ENCODE peak calls at places on chromosomes 11 and 22, in eight cellular contexts. One of them, this sample, is unnamed.

GRCh38 chr11:86119062-86119461 is 50.2 kb upstream of the PICALM start:
- DNase-seq in fibroblast of lung: peak
- DNase-seq in PC-3: no peak
- DNase-seq in SK-N-SH: peak
- DNase-seq in neural progenitor cell: no peak
- DNase-seq in GM03348: no peak
- DNase-seq in KG1: no peak
- DNase-seq in stimulated activated CD4-positive, alpha-beta T cell treated with anti-CD3 and anti-CD28 coated beads, Interleukin-2, amount 100 ng/mL, for 48 hours: no peak
- DNase-seq in this sample: no peak

GRCh38 chr22:45579806-45580702 is 77.4 kb downstream of the FBLN1 start:
- DNase-seq in fibroblast of lung: no peak
- DNase-seq in PC-3: no peak
- DNase-seq in SK-N-SH: no peak
- DNase-seq in neural progenitor cell: no peak
- DNase-seq in GM03348: no peak
- DNase-seq in KG1: no peak
- DNase-seq in stimulated activated CD4-positive, alpha-beta T cell treated with anti-CD3 and anti-CD28 coated beads, Interleukin-2, amount 100 ng/mL, for 48 hours: no peak
- DNase-seq in this sample: no peak

GRCh38 chr11:10777806-10778205 is 26.8 kb downstream of the CTR9 start:
- DNase-seq in fibroblast of lung: no peak
- DNase-seq in PC-3: no peak
- DNase-seq in SK-N-SH: no peak
- DNase-seq in neural progenitor cell: no peak
- DNase-seq in GM03348: no peak
- DNase-seq in KG1: no peak
- DNase-seq in stimulated activated CD4-positive, alpha-beta T cell treated with anti-CD3 and anti-CD28 coated beads, Interleukin-2, amount 100 ng/mL, for 48 hours: no peak
- DNase-seq in this sample: peak

GRCh38 chr11:134562941-134563471 is 151.0 kb upstream of the B3GAT1 start:
- DNase-seq in fibroblast of lung: no peak
- DNase-seq in PC-3: no peak
- DNase-seq in SK-N-SH: no peak
- DNase-seq in neural progenitor cell: no peak
- DNase-seq in GM03348: no peak
- DNase-seq in KG1: no peak
- DNase-seq in stimulated activated CD4-positive, alpha-beta T cell treated with anti-CD3 and anti-CD28 coated beads, Interleukin-2, amount 100 ng/mL, for 48 hours: no peak
- DNase-seq in this sample: no peak

GRCh38 chr11:44178381-44178780 is 82.9 kb downstream of the EXT2 start:
- DNase-seq in fibroblast of lung: peak
- DNase-seq in PC-3: no peak
- DNase-seq in SK-N-SH: no peak
- DNase-seq in neural progenitor cell: peak
- DNase-seq in GM03348: peak
- DNase-seq in KG1: no peak
- DNase-seq in stimulated activated CD4-positive, alpha-beta T cell treated with anti-CD3 and anti-CD28 coated beads, Interleukin-2, amount 100 ng/mL, for 48 hours: no peak
- DNase-seq in this sample: no peak

GRCh38 chr22:46942816-46943783 is 180.7 kb downstream of the TBC1D22A start:
- DNase-seq in fibroblast of lung: no peak
- DNase-seq in PC-3: no peak
- DNase-seq in SK-N-SH: no peak
- DNase-seq in neural progenitor cell: no peak
- DNase-seq in GM03348: no peak
- DNase-seq in KG1: peak
- DNase-seq in stimulated activated CD4-positive, alpha-beta T cell treated with anti-CD3 and anti-CD28 coated beads, Interleukin-2, amount 100 ng/mL, for 48 hours: no peak
- DNase-seq in this sample: peak

GRCh38 chr11:128451651-128452470 is 135.5 kb downstream of the ETS1 start:
- DNase-seq in fibroblast of lung: peak
- DNase-seq in PC-3: no peak
- DNase-seq in SK-N-SH: no peak
- DNase-seq in neural progenitor cell: peak
- DNase-seq in GM03348: no peak
- DNase-seq in KG1: no peak
- DNase-seq in stimulated activated CD4-positive, alpha-beta T cell treated with anti-CD3 and anti-CD28 coated beads, Interleukin-2, amount 100 ng/mL, for 48 hours: no peak
- DNase-seq in this sample: no peak

GRCh38 chr11:90476442-90477007 is 253.7 kb upstream of the CHORDC1 start:
- DNase-seq in fibroblast of lung: peak
- DNase-seq in PC-3: peak
- DNase-seq in SK-N-SH: peak
- DNase-seq in neural progenitor cell: peak
- DNase-seq in GM03348: no peak
- DNase-seq in KG1: peak
- DNase-seq in stimulated activated CD4-positive, alpha-beta T cell treated with anti-CD3 and anti-CD28 coated beads, Interleukin-2, amount 100 ng/mL, for 48 hours: peak
- DNase-seq in this sample: peak

GRCh38 chr22:23841292-23841691 is 2.5 kb upstream of the DERL3 start:
- DNase-seq in fibroblast of lung: no peak
- DNase-seq in PC-3: no peak
- DNase-seq in SK-N-SH: peak
- DNase-seq in neural progenitor cell: no peak
- DNase-seq in GM03348: no peak
- DNase-seq in KG1: no peak
- DNase-seq in stimulated activated CD4-positive, alpha-beta T cell treated with anti-CD3 and anti-CD28 coated beads, Interleukin-2, amount 100 ng/mL, for 48 hours: no peak
- DNase-seq in this sample: no peak

GRCh38 chr11:102457865-102458264 is 5.3 kb upstream of the TMEM123 start:
- DNase-seq in fibroblast of lung: no peak
- DNase-seq in PC-3: peak
- DNase-seq in SK-N-SH: no peak
- DNase-seq in neural progenitor cell: no peak
- DNase-seq in GM03348: no peak
- DNase-seq in KG1: no peak
- DNase-seq in stimulated activated CD4-positive, alpha-beta T cell treated with anti-CD3 and anti-CD28 coated beads, Interleukin-2, amount 100 ng/mL, for 48 hours: no peak
- DNase-seq in this sample: no peak

GRCh38 chr11:7167976-7168740 is 79.4 kb downstream of the RBMXL2 start:
- DNase-seq in fibroblast of lung: no peak
- DNase-seq in PC-3: no peak
- DNase-seq in SK-N-SH: no peak
- DNase-seq in neural progenitor cell: no peak
- DNase-seq in GM03348: no peak
- DNase-seq in KG1: no peak
- DNase-seq in stimulated activated CD4-positive, alpha-beta T cell treated with anti-CD3 and anti-CD28 coated beads, Interleukin-2, amount 100 ng/mL, for 48 hours: no peak
- DNase-seq in this sample: no peak

GRCh38 chr11:108926522-108927380 is 261.9 kb downstream of the DDX10 start:
- DNase-seq in fibroblast of lung: peak
- DNase-seq in PC-3: no peak
- DNase-seq in SK-N-SH: no peak
- DNase-seq in neural progenitor cell: peak
- DNase-seq in GM03348: no peak
- DNase-seq in KG1: no peak
- DNase-seq in stimulated activated CD4-positive, alpha-beta T cell treated with anti-CD3 and anti-CD28 coated beads, Interleukin-2, amount 100 ng/mL, for 48 hours: no peak
- DNase-seq in this sample: no peak

GRCh38 chr22:27541831-27542230 is 259.7 kb downstream of the MN1 start:
- DNase-seq in fibroblast of lung: no peak
- DNase-seq in PC-3: no peak
- DNase-seq in SK-N-SH: no peak
- DNase-seq in neural progenitor cell: no peak
- DNase-seq in GM03348: no peak
- DNase-seq in KG1: no peak
- DNase-seq in stimulated activated CD4-positive, alpha-beta T cell treated with anti-CD3 and anti-CD28 coated beads, Interleukin-2, amount 100 ng/mL, for 48 hours: no peak
- DNase-seq in this sample: no peak

GRCh38 chr11:33618956-33619355 is 81.7 kb downstream of the C11orf91 start:
- DNase-seq in fibroblast of lung: no peak
- DNase-seq in PC-3: no peak
- DNase-seq in SK-N-SH: no peak
- DNase-seq in neural progenitor cell: no peak
- DNase-seq in GM03348: no peak
- DNase-seq in KG1: no peak
- DNase-seq in stimulated activated CD4-positive, alpha-beta T cell treated with anti-CD3 and anti-CD28 coated beads, Interleukin-2, amount 100 ng/mL, for 48 hours: no peak
- DNase-seq in this sample: no peak

GRCh38 chr22:41446057-41446501 is 522 bp downstream of the TOB2 start:
- DNase-seq in fibroblast of lung: no peak
- DNase-seq in PC-3: no peak
- DNase-seq in SK-N-SH: no peak
- DNase-seq in neural progenitor cell: peak
- DNase-seq in GM03348: peak
- DNase-seq in KG1: no peak
- DNase-seq in stimulated activated CD4-positive, alpha-beta T cell treated with anti-CD3 and anti-CD28 coated beads, Interleukin-2, amount 100 ng/mL, for 48 hours: peak
- DNase-seq in this sample: no peak

GRCh38 chr11:61023086-61024035 is 51.9 kb downstream of the CD6 start:
- DNase-seq in fibroblast of lung: no peak
- DNase-seq in PC-3: no peak
- DNase-seq in SK-N-SH: no peak
- DNase-seq in neural progenitor cell: no peak
- DNase-seq in GM03348: no peak
- DNase-seq in KG1: no peak
- DNase-seq in stimulated activated CD4-positive, alpha-beta T cell treated with anti-CD3 and anti-CD28 coated beads, Interleukin-2, amount 100 ng/mL, for 48 hours: peak
- DNase-seq in this sample: no peak

GRCh38 chr11:92765965-92766371 is 203.5 kb upstream of the MTNR1B start:
- DNase-seq in fibroblast of lung: peak
- DNase-seq in PC-3: no peak
- DNase-seq in SK-N-SH: peak
- DNase-seq in neural progenitor cell: peak
- DNase-seq in GM03348: peak
- DNase-seq in KG1: peak
- DNase-seq in stimulated activated CD4-positive, alpha-beta T cell treated with anti-CD3 and anti-CD28 coated beads, Interleukin-2, amount 100 ng/mL, for 48 hours: no peak
- DNase-seq in this sample: no peak

GRCh38 chr11:109490953-109491733 is 69.2 kb downstream of the C11orf87 start:
- DNase-seq in fibroblast of lung: no peak
- DNase-seq in PC-3: no peak
- DNase-seq in SK-N-SH: no peak
- DNase-seq in neural progenitor cell: no peak
- DNase-seq in GM03348: peak
- DNase-seq in KG1: no peak
- DNase-seq in stimulated activated CD4-positive, alpha-beta T cell treated with anti-CD3 and anti-CD28 coated beads, Interleukin-2, amount 100 ng/mL, for 48 hours: no peak
- DNase-seq in this sample: no peak

GRCh38 chr22:43363580-43364435 is 20.6 kb upstream of the SCUBE1 start:
- DNase-seq in fibroblast of lung: no peak
- DNase-seq in PC-3: no peak
- DNase-seq in SK-N-SH: no peak
- DNase-seq in neural progenitor cell: peak
- DNase-seq in GM03348: no peak
- DNase-seq in KG1: no peak
- DNase-seq in stimulated activated CD4-positive, alpha-beta T cell treated with anti-CD3 and anti-CD28 coated beads, Interleukin-2, amount 100 ng/mL, for 48 hours: no peak
- DNase-seq in this sample: no peak

GRCh38 chr11:4539603-4540219 is 5.3 kb upstream of the OR52M1 start:
- DNase-seq in fibroblast of lung: peak
- DNase-seq in PC-3: peak
- DNase-seq in SK-N-SH: peak
- DNase-seq in neural progenitor cell: peak
- DNase-seq in GM03348: peak
- DNase-seq in KG1: peak
- DNase-seq in stimulated activated CD4-positive, alpha-beta T cell treated with anti-CD3 and anti-CD28 coated beads, Interleukin-2, amount 100 ng/mL, for 48 hours: peak
- DNase-seq in this sample: peak

GRCh38 chr22:37340331-37341262 is 58.3 kb downstream of the CYTH4 start:
- DNase-seq in fibroblast of lung: no peak
- DNase-seq in PC-3: peak
- DNase-seq in SK-N-SH: no peak
- DNase-seq in neural progenitor cell: peak
- DNase-seq in GM03348: no peak
- DNase-seq in KG1: no peak
- DNase-seq in stimulated activated CD4-positive, alpha-beta T cell treated with anti-CD3 and anti-CD28 coated beads, Interleukin-2, amount 100 ng/mL, for 48 hours: no peak
- DNase-seq in this sample: no peak

GRCh38 chr22:37503850-37504249 is 15.4 kb downstream of the CARD10 start:
- DNase-seq in fibroblast of lung: no peak
- DNase-seq in PC-3: no peak
- DNase-seq in SK-N-SH: no peak
- DNase-seq in neural progenitor cell: no peak
- DNase-seq in GM03348: no peak
- DNase-seq in KG1: no peak
- DNase-seq in stimulated activated CD4-positive, alpha-beta T cell treated with anti-CD3 and anti-CD28 coated beads, Interleukin-2, amount 100 ng/mL, for 48 hours: no peak
- DNase-seq in this sample: no peak

GRCh38 chr22:20000246-20001081 is 16.2 kb downstream of the ARVCF start:
- DNase-seq in fibroblast of lung: no peak
- DNase-seq in PC-3: no peak
- DNase-seq in SK-N-SH: peak
- DNase-seq in neural progenitor cell: no peak
- DNase-seq in GM03348: no peak
- DNase-seq in KG1: no peak
- DNase-seq in stimulated activated CD4-positive, alpha-beta T cell treated with anti-CD3 and anti-CD28 coated beads, Interleukin-2, amount 100 ng/mL, for 48 hours: no peak
- DNase-seq in this sample: no peak

This sample was measured in HL-60.